ENCODE peak calls at places on chromosomes 2 and 18, in eight cellular contexts. One of them, this sample, is unnamed.

GRCh38 chr18:63762518-63762917 is 12.7 kb upstream of the SERPINB7 start:
- DNase-seq in AG10803: peak; percentile 81
- DNase-seq in iPS-NIHi11: no peak
- DNase-seq in Right ventricle myocardium superior: no peak
- DNase-seq in astrocyte of the hippocampus: no peak
- DNase-seq in GM12864: no peak
- DNase-seq in 8988T: no peak
- DNase-seq in ELR: peak; percentile 95
- DNase-seq in this sample: peak; percentile 94

GRCh38 chr2:47437287-47437686 is 34.3 kb downstream of the MSH2 start:
- DNase-seq in AG10803: peak; percentile 65
- DNase-seq in iPS-NIHi11: peak; percentile 10
- DNase-seq in Right ventricle myocardium superior: no peak
- DNase-seq in astrocyte of the hippocampus: peak; percentile 38
- DNase-seq in GM12864: peak; percentile 10
- DNase-seq in 8988T: no peak
- DNase-seq in ELR: peak; percentile 49
- DNase-seq in this sample: peak; percentile 68

GRCh38 chr2:127615511-127616166 is 30.3 kb upstream of the GPR17 start:
- DNase-seq in AG10803: peak; percentile 70
- DNase-seq in iPS-NIHi11: no peak
- DNase-seq in Right ventricle myocardium superior: no peak
- DNase-seq in astrocyte of the hippocampus: no peak
- DNase-seq in GM12864: no peak
- DNase-seq in 8988T: no peak
- DNase-seq in ELR: peak; percentile 91
- DNase-seq in this sample: no peak

GRCh38 chr18:75538727-75539126 is 111.2 kb upstream of the SMIM21 start:
- DNase-seq in AG10803: peak; percentile 92
- DNase-seq in iPS-NIHi11: no peak
- DNase-seq in Right ventricle myocardium superior: no peak
- DNase-seq in astrocyte of the hippocampus: no peak
- DNase-seq in GM12864: no peak
- DNase-seq in 8988T: no peak
- DNase-seq in ELR: no peak
- DNase-seq in this sample: peak; percentile 89

GRCh38 chr2:73896362-73897239 is 3.8 kb downstream of the ACTG2 start:
- DNase-seq in AG10803: peak; percentile 96
- DNase-seq in iPS-NIHi11: no peak
- DNase-seq in Right ventricle myocardium superior: no peak
- DNase-seq in astrocyte of the hippocampus: peak; percentile 94
- DNase-seq in GM12864: no peak
- DNase-seq in 8988T: no peak
- DNase-seq in ELR: peak; percentile 30
- DNase-seq in this sample: peak; percentile 96

GRCh38 chr2:182506606-182507005 is 79.8 kb upstream of the PDE1A start:
- DNase-seq in AG10803: peak; percentile 24
- DNase-seq in iPS-NIHi11: no peak
- DNase-seq in Right ventricle myocardium superior: no peak
- DNase-seq in astrocyte of the hippocampus: peak; percentile 14
- DNase-seq in GM12864: no peak
- DNase-seq in 8988T: no peak
- DNase-seq in ELR: peak; percentile 48
- DNase-seq in this sample: peak; percentile 58

GRCh38 chr2:185970148-185970852 is 231.7 kb downstream of the FSIP2 start:
- DNase-seq in AG10803: no peak
- DNase-seq in iPS-NIHi11: no peak
- DNase-seq in Right ventricle myocardium superior: no peak
- DNase-seq in astrocyte of the hippocampus: no peak
- DNase-seq in GM12864: no peak
- DNase-seq in 8988T: no peak
- DNase-seq in ELR: no peak
- DNase-seq in this sample: peak; percentile 20

GRCh38 chr18:59846814-59847490 is 52.8 kb upstream of the PMAIP1 start:
- DNase-seq in AG10803: peak; percentile 26
- DNase-seq in iPS-NIHi11: peak; percentile 51
- DNase-seq in Right ventricle myocardium superior: no peak
- DNase-seq in astrocyte of the hippocampus: peak; percentile 54
- DNase-seq in GM12864: peak; percentile 68
- DNase-seq in 8988T: no peak
- DNase-seq in ELR: peak; percentile 86
- DNase-seq in this sample: peak; percentile 31

GRCh38 chr2:158635961-158636601 is 159.0 kb upstream of the DAPL1 start:
- DNase-seq in AG10803: no peak
- DNase-seq in iPS-NIHi11: no peak
- DNase-seq in Right ventricle myocardium superior: no peak
- DNase-seq in astrocyte of the hippocampus: no peak
- DNase-seq in GM12864: no peak
- DNase-seq in 8988T: no peak
- DNase-seq in ELR: no peak
- DNase-seq in this sample: no peak

GRCh38 chr2:232615339-232615738 is 18.1 kb upstream of the EFHD1 start:
- DNase-seq in AG10803: no peak
- DNase-seq in iPS-NIHi11: no peak
- DNase-seq in Right ventricle myocardium superior: no peak
- DNase-seq in astrocyte of the hippocampus: no peak
- DNase-seq in GM12864: no peak
- DNase-seq in 8988T: no peak
- DNase-seq in ELR: no peak
- DNase-seq in this sample: no peak

GRCh38 chr2:39991298-39991697 is 212.2 kb upstream of the THUMPD2 start:
- DNase-seq in AG10803: peak; percentile 93
- DNase-seq in iPS-NIHi11: no peak
- DNase-seq in Right ventricle myocardium superior: no peak
- DNase-seq in astrocyte of the hippocampus: peak; percentile 37
- DNase-seq in GM12864: no peak
- DNase-seq in 8988T: no peak
- DNase-seq in ELR: peak; percentile 52
- DNase-seq in this sample: peak; percentile 50

GRCh38 chr2:201558232-201558631 is 85.1 kb downstream of the TMEM237 start:
- DNase-seq in AG10803: no peak
- DNase-seq in iPS-NIHi11: no peak
- DNase-seq in Right ventricle myocardium superior: no peak
- DNase-seq in astrocyte of the hippocampus: no peak
- DNase-seq in GM12864: no peak
- DNase-seq in 8988T: no peak
- DNase-seq in ELR: no peak
- DNase-seq in this sample: no peak

GRCh38 chr18:12520442-12520992 is 112.8 kb downstream of the PRELID3A start:
- DNase-seq in AG10803: peak; percentile 52
- DNase-seq in iPS-NIHi11: no peak
- DNase-seq in Right ventricle myocardium superior: no peak
- DNase-seq in astrocyte of the hippocampus: no peak
- DNase-seq in GM12864: no peak
- DNase-seq in 8988T: no peak
- DNase-seq in ELR: no peak
- DNase-seq in this sample: peak; percentile 39

GRCh38 chr2:96618599-96619283 is 19.4 kb downstream of the KANSL3 start:
- DNase-seq in AG10803: peak; percentile 56
- DNase-seq in iPS-NIHi11: no peak
- DNase-seq in Right ventricle myocardium superior: no peak
- DNase-seq in astrocyte of the hippocampus: no peak
- DNase-seq in GM12864: no peak
- DNase-seq in 8988T: no peak
- DNase-seq in ELR: no peak
- DNase-seq in this sample: peak; percentile 90

GRCh38 chr2:239150125-239151011 is 250.5 kb downstream of the HDAC4 start:
- DNase-seq in AG10803: no peak
- DNase-seq in iPS-NIHi11: no peak
- DNase-seq in Right ventricle myocardium superior: no peak
- DNase-seq in astrocyte of the hippocampus: no peak
- DNase-seq in GM12864: peak; percentile 21
- DNase-seq in 8988T: no peak
- DNase-seq in ELR: no peak
- DNase-seq in this sample: no peak

GRCh38 chr2:233354971-233355574 is 779 bp downstream of the DGKD start:
- DNase-seq in AG10803: peak; percentile 11
- DNase-seq in iPS-NIHi11: peak; percentile 41
- DNase-seq in Right ventricle myocardium superior: peak; percentile 66
- DNase-seq in astrocyte of the hippocampus: peak; percentile 48
- DNase-seq in GM12864: no peak
- DNase-seq in 8988T: peak; percentile 71
- DNase-seq in ELR: peak; percentile 42
- DNase-seq in this sample: peak; percentile 24

This sample was measured in fibroblast of mammary gland.